ENCODE peak calls at places on chromosomes 1 and 21, in five cellular contexts. P is SK-N-SH; B is CD8-positive, alpha-beta T cell; C is breast epithelium; L is A549. I is an unnamed sample.

GRCh38 chr1:10378071-10378841 is 20.6 kb upstream of the PGD start:
- DNase-seq in P (no peak), B (no peak), C (peak; percentile 62), L (peak; percentile 94), I (peak; percentile 87)

GRCh38 chr21:39674794-39675193 is 62.1 kb downstream of the B3GALT5 start:
- DNase-seq in P (no peak), B (no peak), C (no peak), L (no peak), I (no peak)

GRCh38 chr1:67339623-67340343 is 32.1 kb downstream of the IL12RB2 start:
- DNase-seq in P (no peak), B (no peak), C (no peak), L (peak; percentile 3), I (no peak)

GRCh38 chr1:174988986-174989385 is 10.8 kb upstream of the CACYBP start:
- DNase-seq in P (no peak), B (no peak), C (no peak), L (no peak), I (no peak)

GRCh38 chr1:208437416-208437815 is 193.2 kb upstream of the PLXNA2 start:
- DNase-seq in P (no peak), B (no peak), C (no peak), L (no peak), I (no peak)

GRCh38 chr1:110616587-110616986 is 10.4 kb upstream of the KCNA2 start:
- DNase-seq in P (no peak), B (no peak), C (no peak), L (peak; percentile 37), I (no peak)

GRCh38 chr1:41840592-41841246 is 78.0 kb downstream of the HIVEP3 start:
- DNase-seq in P (peak; percentile 11), B (no peak), C (peak; percentile 46), L (no peak), I (no peak)

GRCh38 chr1:81525085-81525484 is 275.6 kb upstream of the ADGRL2 start:
- DNase-seq in P (no peak), B (no peak), C (no peak), L (no peak), I (no peak)

GRCh38 chr1:23122023-23122738 is 46.5 kb downstream of the LUZP1 start:
- DNase-seq in P (no peak), B (no peak), C (no peak), L (no peak), I (no peak)

GRCh38 chr21:45460611-45461368 is 55.8 kb downstream of the COL18A1 start:
- DNase-seq in P (no peak), B (no peak), C (no peak), L (peak; percentile 41), I (no peak)

GRCh38 chr1:94951509-94952208 is 24.7 kb upstream of the CNN3 start:
- DNase-seq in P (peak; percentile 51), B (no peak), C (peak; percentile 25), L (no peak), I (no peak)

GRCh38 chr1:159089184-159089791 is 12.7 kb upstream of the AIM2 start:
- DNase-seq in P (no peak), B (no peak), C (no peak), L (peak; percentile 17), I (no peak)
- TF ChIP-seq CTCF in P (peak; percentile 65), B (peak; percentile 74), C (peak; percentile 13), L (peak; percentile 41), I (peak; percentile 77)

GRCh38 chr1:162023181-162023546 is 505 bp downstream of the OLFML2B start:
- DNase-seq in P (no peak), B (no peak), C (no peak), L (no peak), I (no peak)

GRCh38 chr1:162022626-162023025 is 1.0 kb downstream of the OLFML2B start:
- DNase-seq in P (no peak), B (no peak), C (no peak), L (no peak), I (no peak)

GRCh38 chr1:162026906-162027305 is 3.2 kb upstream of the OLFML2B start:
- DNase-seq in P (no peak), B (no peak), C (no peak), L (no peak), I (no peak)

GRCh38 chr1:162021124-162021523 is 2.5 kb downstream of the OLFML2B start:
- DNase-seq in P (no peak), B (no peak), C (no peak), L (no peak), I (no peak)

DNA sequence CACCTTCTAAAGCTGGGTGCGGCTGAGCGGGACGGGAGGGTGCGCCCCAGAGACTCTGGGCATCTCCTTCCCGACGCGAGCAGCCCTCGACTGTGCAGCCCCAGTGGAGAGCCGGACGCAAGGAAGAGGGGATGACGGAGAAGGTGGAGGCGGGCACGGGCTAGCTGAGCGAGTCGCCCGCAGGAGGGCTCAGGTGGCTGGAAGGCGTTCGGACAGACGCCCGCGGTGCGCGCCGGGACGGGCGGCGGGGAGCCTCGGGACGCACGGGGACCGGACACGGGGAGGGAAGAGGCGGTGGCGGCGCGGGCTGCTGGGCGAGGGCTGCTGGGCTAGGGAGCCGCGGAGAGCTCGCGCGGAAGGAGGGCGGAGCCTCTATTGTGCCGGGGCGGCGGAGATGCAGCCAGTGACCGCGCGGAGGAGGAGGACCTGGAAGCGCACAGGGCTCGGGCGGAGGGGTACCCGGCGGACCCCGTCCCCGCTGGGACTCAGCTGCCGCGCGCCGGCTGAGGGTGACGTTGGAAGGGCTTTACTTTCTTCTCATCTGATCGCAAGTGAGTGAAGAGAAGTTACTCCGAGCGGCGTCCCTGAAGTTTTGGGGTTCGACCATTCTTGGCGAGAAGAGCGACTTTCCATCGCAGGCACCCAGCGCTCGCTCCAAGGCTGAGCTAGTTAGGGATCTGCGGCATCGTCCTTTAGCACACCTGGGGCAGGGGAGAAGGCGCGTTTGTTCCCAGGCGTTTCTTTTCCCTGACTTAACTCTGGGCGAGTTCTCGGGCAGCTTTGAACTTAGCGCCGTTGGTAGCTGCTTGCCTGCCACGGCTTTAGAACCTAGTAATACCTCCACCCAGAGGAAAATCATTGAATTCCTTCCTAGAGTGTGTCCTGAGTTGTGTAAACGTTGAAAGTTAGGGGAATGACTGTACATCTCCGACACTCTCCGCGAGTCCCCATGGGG is at the start of gene OLFML2B:
- DNase-seq in P (peak; percentile 88), B (peak; percentile 25), C (no peak), L (peak; percentile 70), I (no peak)
- TF ChIP-seq CTCF in P (peak; percentile 62), B (no peak), C (no peak), L (peak; percentile 45), I (peak; percentile 62)

DNA sequence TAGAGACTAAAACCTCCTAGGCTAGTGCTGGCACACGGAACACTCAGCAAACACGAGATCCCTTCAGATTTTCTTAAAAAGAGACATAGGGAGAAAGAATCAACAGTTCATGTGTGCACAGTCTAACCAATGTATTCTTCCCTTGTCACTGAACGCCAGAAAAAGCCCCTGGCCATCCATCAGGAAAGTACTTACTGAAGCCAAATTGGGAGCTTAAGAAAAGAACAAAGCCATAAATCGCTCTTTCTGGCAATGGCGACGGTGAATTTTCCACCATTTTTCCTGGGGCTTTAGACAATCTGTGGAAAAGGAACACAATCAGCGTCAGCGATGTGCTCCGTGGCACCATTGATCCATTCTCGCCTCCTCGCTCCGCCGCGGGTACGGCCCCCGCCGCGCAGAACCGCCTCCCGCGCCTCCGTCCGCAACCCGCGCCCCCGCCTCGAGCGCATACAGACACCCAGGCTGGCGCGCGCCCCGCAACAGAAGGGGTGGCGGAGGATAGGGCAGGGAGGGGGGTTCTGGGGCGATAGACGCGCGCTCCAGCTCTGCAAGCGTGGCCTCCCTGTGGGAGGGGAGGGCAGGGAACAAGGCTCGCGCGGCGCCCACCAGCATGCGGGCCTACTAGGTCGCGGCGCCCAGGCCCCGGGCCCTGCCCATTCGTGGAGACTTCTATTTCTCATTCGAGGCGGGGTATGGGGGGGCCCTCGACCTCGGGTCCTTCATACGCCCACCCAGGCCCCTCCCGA is 458 bp downstream of the PIGP start:
- DNase-seq in P (no peak), B (peak; percentile 80), C (peak; percentile 75), L (no peak), I (no peak)
- TF ChIP-seq CTCF in P (no peak), B (no peak), C (no peak), L (no peak), I (no peak)

DNA sequence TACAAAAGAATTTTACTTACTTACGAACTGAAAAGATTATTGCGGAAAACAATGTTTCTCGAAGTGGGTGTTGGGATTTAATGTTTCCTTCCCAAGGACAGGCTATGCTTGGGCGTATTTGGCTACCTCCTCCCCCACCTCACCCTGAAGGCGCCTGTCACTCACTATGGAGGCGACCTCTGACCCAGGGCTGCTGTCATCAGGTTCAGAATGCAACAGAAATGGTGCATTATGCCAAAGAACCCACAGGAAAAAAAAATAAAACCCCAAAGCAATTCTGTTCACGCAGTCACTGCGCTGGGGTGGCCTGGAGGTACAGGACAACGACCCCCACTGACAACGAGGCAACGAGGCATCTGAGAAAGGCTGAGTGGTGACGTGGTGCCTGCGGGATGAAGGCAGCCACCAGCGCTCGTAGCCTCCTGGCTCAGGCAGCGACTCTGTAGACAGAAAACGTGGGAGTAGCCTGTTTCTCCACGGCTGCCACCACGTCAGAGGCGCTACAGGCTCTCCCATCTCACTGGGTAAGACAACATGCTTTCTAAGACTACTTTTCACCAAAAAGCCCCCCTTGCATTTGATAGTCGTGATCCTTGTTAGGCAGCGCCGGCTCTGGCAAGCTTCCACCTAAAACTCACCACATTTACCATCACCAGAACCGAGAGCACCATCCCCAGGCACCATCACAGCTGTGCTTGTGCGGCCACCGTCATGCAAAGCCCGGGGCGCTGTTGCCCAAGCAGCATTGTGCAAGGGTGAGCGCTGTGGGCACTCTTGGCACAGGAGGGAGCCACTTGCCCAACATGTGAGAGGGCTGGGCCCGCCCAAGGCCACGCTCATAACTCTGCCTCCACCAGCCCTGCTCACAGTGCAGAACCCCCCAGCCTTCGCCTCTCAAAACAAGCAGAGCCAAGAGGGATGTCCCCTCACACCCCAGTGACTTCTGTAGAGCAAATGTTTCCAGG is 14.3 kb downstream of the NADK start:
- DNase-seq in P (no peak), B (no peak), C (peak; percentile 86), L (peak; percentile 67), I (no peak)
- TF ChIP-seq CTCF in P (no peak), B (no peak), C (no peak), L (peak; percentile 5), I (no peak)

GRCh38 chr21:41011968-41012367 is 156.0 kb upstream of the BACE2 start:
- DNase-seq in P (no peak), B (no peak), C (no peak), L (no peak), I (no peak)

GRCh38 chr21:41008351-41008750 is 159.6 kb upstream of the BACE2 start:
- DNase-seq in P (no peak), B (no peak), C (no peak), L (no peak), I (no peak)

GRCh38 chr21:41010981-41011380 is 157.0 kb upstream of the BACE2 start:
- DNase-seq in P (no peak), B (no peak), C (no peak), L (no peak), I (no peak)

GRCh38 chr21:41008971-41009370 is 159.0 kb upstream of the BACE2 start:
- DNase-seq in P (no peak), B (no peak), C (no peak), L (no peak), I (no peak)

GRCh38 chr21:41009398-41010177 is 158.4 kb upstream of the BACE2 start:
- DNase-seq in P (peak; percentile 21), B (no peak), C (no peak), L (no peak), I (no peak)
- TF ChIP-seq CTCF in P (no peak), B (no peak), C (no peak), L (no peak), I (no peak)

DNA sequence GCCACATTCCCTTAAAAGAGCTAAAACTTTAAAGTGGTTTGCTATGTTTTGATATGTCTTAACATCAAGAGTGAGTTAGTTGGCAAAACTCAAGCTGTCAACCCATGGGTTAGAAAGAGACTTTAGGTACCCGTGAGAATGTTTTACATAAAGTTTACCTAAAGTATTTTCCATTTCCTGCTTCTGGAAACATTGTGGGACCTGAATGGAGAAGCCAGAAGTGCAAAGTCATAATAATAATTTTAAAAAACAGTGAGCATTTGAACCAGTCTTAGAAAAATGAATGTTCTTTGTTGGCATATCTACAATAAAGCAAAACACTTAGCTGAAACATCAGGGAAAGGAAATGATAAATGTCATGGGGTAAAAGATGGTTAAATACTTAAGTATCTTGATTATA is 34.8 kb downstream of the LRRC8C start:
- DNase-seq in P (no peak), B (no peak), C (no peak), L (no peak), I (no peak)
- TF ChIP-seq CTCF in P (no peak), B (no peak), C (no peak), L (no peak), I (no peak)